ENCODE peak calls at places on chromosomes 11 and 22, in five cellular contexts. J, A, B, G and M are unnamed samples.

GRCh38 chr22:28703436-28703835 is 23.8 kb upstream of the TTC28 start:
- DNase-seq in B (no peak), G (no peak), A (peak; percentile 4), J (no peak), M (no peak)

GRCh38 chr11:9662273-9662672 is 1.6 kb upstream of the SWAP70 start:
- DNase-seq in A (no peak), J (no peak), G (no peak), B (no peak), M (no peak)

GRCh38 chr11:69954756-69955155 is 123.4 kb upstream of the ANO1 start:
- DNase-seq in J (no peak), B (no peak), G (no peak), A (no peak), M (no peak)

GRCh38 chr11:113629562-113629961 is 76.5 kb downstream of the TMPRSS5 start:
- DNase-seq in J (no peak), G (no peak), B (no peak), A (no peak), M (no peak)

GRCh38 chr11:45328726-45329125 is 42.6 kb upstream of the SYT13 start:
- DNase-seq in B (no peak), A (no peak), G (no peak), J (no peak), M (no peak)

GRCh38 chr11:129061466-129062194 is 119.0 kb upstream of the TP53AIP1 start:
- DNase-seq in B (no peak), A (peak; percentile 83), G (no peak), J (no peak), M (no peak)

GRCh38 chr11:45665206-45665932 is at the start of gene CHST1:
- DNase-seq in A (peak; percentile 43), G (peak; percentile 55), J (no peak), B (no peak), M (no peak)

GRCh38 chr11:122310701-122311100 is 194.7 kb upstream of the BLID start:
- DNase-seq in J (no peak), A (no peak), G (no peak), B (no peak), M (no peak)

GRCh38 chr11:115247404-115247803 is 256.8 kb downstream of the CADM1 start:
- DNase-seq in J (no peak), A (peak; percentile 21), B (no peak), G (no peak), M (no peak)

GRCh38 chr11:65559951-65560537 is 1.9 kb upstream of the LTBP3 start:
- DNase-seq in G (no peak), B (no peak), A (peak; percentile 71), J (no peak), M (peak; percentile 69)

GRCh38 chr22:43001271-43002197 is 13.4 kb downstream of the PACSIN2 start:
- DNase-seq in A (peak; percentile 55), B (peak; percentile 47), J (no peak), G (no peak), M (no peak)

GRCh38 chr11:68974421-68975194 is 6.2 kb downstream of the MRGPRD start:
- DNase-seq in A (peak; percentile 49), G (peak; percentile 69), J (no peak), B (no peak), M (peak; percentile 37)

GRCh38 chr11:76400967-76401366 is 19.8 kb downstream of the GVQW3 start:
- DNase-seq in G (no peak), B (no peak), J (no peak), A (no peak), M (no peak)

GRCh38 chr22:29344137-29344536 is 28.6 kb upstream of the RASL10A start:
- DNase-seq in G (no peak), A (peak; percentile 98), J (no peak), B (no peak), M (no peak)

GRCh38 chr11:57648791-57649735 is 649 bp downstream of the YPEL4 start:
- DNase-seq in A (peak; percentile 54), G (no peak), B (no peak), J (no peak), M (peak; percentile 85)

GRCh38 chr11:72236083-72236697 is 7.8 kb downstream of the PHOX2A start:
- DNase-seq in B (no peak), A (peak; percentile 14), J (no peak), G (no peak), M (no peak)

GRCh38 chr11:313304-313786 is 495 bp upstream of the IFITM1 start:
- DNase-seq in B (no peak), A (no peak), G (no peak), J (no peak), M (no peak)

GRCh38 chr11:1623716-1624115 is 1.8 kb upstream of the KRTAP5-4 start:
- DNase-seq in J (no peak), A (no peak), B (no peak), G (no peak), M (no peak)

GRCh38 chr22:47056361-47056760 is 293.9 kb downstream of the TBC1D22A start:
- DNase-seq in A (no peak), G (no peak), J (no peak), B (no peak), M (no peak)

GRCh38 chr11:131767421-131767820 is 397.0 kb downstream of the NTM start:
- DNase-seq in A (peak; percentile 81), G (no peak), B (no peak), J (no peak), M (no peak)

GRCh38 chr11:76807206-76807875 is 24.2 kb downstream of the TSKU start:
- DNase-seq in B (peak; percentile 85), A (peak; percentile 77), G (peak; percentile 86), J (peak; percentile 62), M (peak; percentile 92)

GRCh38 chr11:63915961-63916836 is 765 bp downstream of the RCOR2 start:
- DNase-seq in A (peak; percentile 37), J (no peak), G (peak; percentile 82), B (peak; percentile 63), M (peak; percentile 44)

GRCh38 chr11:86052697-86053641 is 15.9 kb downstream of the PICALM start:
- DNase-seq in A (no peak), G (no peak), B (no peak), J (no peak), M (peak; percentile 38)

GRCh38 chr11:78514922-78515502 is 59.7 kb downstream of the NARS2 start:
- DNase-seq in B (no peak), A (no peak), G (no peak), J (no peak), M (no peak)

GRCh38 chr11:46984987-46985386 is 48.4 kb downstream of the CSTPP1 start:
- DNase-seq in A (peak; percentile 9), G (no peak), J (no peak), B (no peak), M (no peak)